ENCODE peak calls at places on chromosome 1, in four cellular contexts. L is endothelial cell; Y is GM23248; M is activated naive CD4-positive, alpha-beta T cell. E is an unnamed sample.

GRCh38 chr1:3909615-3910014 is 9.5 kb upstream of the C1orf174 start:
- DNase-seq in Y (no peak), L (no peak), M (no peak), E (no peak)

GRCh38 chr1:93607814-93608187 is 73.8 kb downstream of the BCAR3 start:
- DNase-seq in L (no peak), Y (peak; percentile 76), M (no peak), E (peak; percentile 73)

GRCh38 chr1:41954533-41954944 is 35.8 kb upstream of the HIVEP3 start:
- DNase-seq in L (no peak), M (no peak), Y (peak; percentile 83), E (peak; percentile 96)

GRCh38 chr1:910311-910880 is 13.3 kb upstream of the SAMD11 start:
- DNase-seq in M (no peak), L (no peak), Y (peak; percentile 50), E (no peak)

GRCh38 chr1:171226757-171227370 is 21.4 kb upstream of the FMO1 start:
- DNase-seq in L (peak; percentile 42), M (no peak), Y (peak; percentile 79), E (peak; percentile 77)

GRCh38 chr1:16195518-16195905 is 16.9 kb downstream of the ARHGEF19 start:
- DNase-seq in Y (no peak), L (no peak), M (no peak), E (no peak)

GRCh38 chr1:40032240-40032891 is 8.2 kb upstream of the CAP1 start:
- DNase-seq in L (peak; percentile 55), M (peak; percentile 10), Y (peak; percentile 81), E (peak; percentile 70)

GRCh38 chr1:44934786-44935185 is 51.6 kb downstream of the EIF2B3 start:
- DNase-seq in Y (no peak), L (no peak), M (no peak), E (no peak)

GRCh38 chr1:75338974-75339483 is 204.8 kb downstream of the LHX8 start:
- DNase-seq in L (no peak), Y (no peak), M (no peak), E (no peak)

GRCh38 chr1:173383341-173383740 is 93.8 kb upstream of the PRDX6 start:
- DNase-seq in L (no peak), Y (peak; percentile 40), M (no peak), E (no peak)

GRCh38 chr1:228978486-228979324 is 243.4 kb downstream of the RHOU start:
- DNase-seq in M (no peak), L (no peak), Y (peak; percentile 45), E (no peak)

GRCh38 chr1:9589144-9589718 is 520 bp downstream of the TMEM201 start:
- DNase-seq in Y (peak; percentile 67), L (no peak), M (no peak), E (peak; percentile 51)

GRCh38 chr1:10901091-10901893 is 104.8 kb upstream of the CASZ1 start:
- DNase-seq in Y (peak; percentile 70), M (no peak), L (no peak), E (no peak)

GRCh38 chr1:198523183-198523942 is 17.1 kb downstream of the ATP6V1G3 start:
- DNase-seq in Y (no peak), M (no peak), L (no peak), E (no peak)

GRCh38 chr1:204003536-204003935 is 69.4 kb upstream of the SOX13 start:
- DNase-seq in Y (no peak), M (no peak), L (no peak), E (no peak)

GRCh38 chr1:184792450-184792969 is 37.9 kb upstream of the EDEM3 start:
- DNase-seq in L (no peak), Y (peak; percentile 99), M (no peak), E (peak; percentile 100)

GRCh38 chr1:65509912-65510680 is 89.6 kb downstream of the LEPR start:
- DNase-seq in L (no peak), M (no peak), Y (peak; percentile 55), E (peak; percentile 81)

GRCh38 chr1:228938248-228938891 is 203.1 kb downstream of the RHOU start:
- DNase-seq in L (no peak), Y (no peak), M (no peak), E (no peak)

GRCh38 chr1:201731592-201731991 is 97.4 kb upstream of the IPO9 start:
- DNase-seq in M (no peak), L (no peak), Y (no peak), E (no peak)

GRCh38 chr1:35202048-35202719 is 9.2 kb upstream of the SFPQ start:
- DNase-seq in L (peak; percentile 78), M (peak; percentile 42), Y (peak; percentile 90), E (peak; percentile 87)

GRCh38 chr1:216119600-216119999 is 303.6 kb downstream of the USH2A start:
- DNase-seq in Y (peak; percentile 61), L (no peak), M (no peak), E (peak; percentile 57)

GRCh38 chr1:174060090-174060489 is 37.9 kb upstream of the RC3H1 start:
- DNase-seq in Y (peak; percentile 30), L (no peak), M (no peak), E (peak; percentile 90)

GRCh38 chr1:202571719-202572339 is 138.4 kb downstream of the SYT2 start:
- DNase-seq in L (peak; percentile 42), Y (peak; percentile 66), M (no peak), E (peak; percentile 63)

GRCh38 chr1:33575324-33575879 is 103.0 kb downstream of the ZSCAN20 start:
- DNase-seq in L (no peak), M (no peak), Y (no peak), E (no peak)

GRCh38 chr1:242139437-242139836 is 140.5 kb upstream of the MAP1LC3C start:
- DNase-seq in L (no peak), M (no peak), Y (no peak), E (no peak)

GRCh38 chr1:87410771-87411170 is 82.1 kb downstream of the LMO4 start:
- DNase-seq in M (no peak), L (no peak), Y (peak; percentile 22), E (no peak)

GRCh38 chr1:36773827-36774541 is 260.3 kb downstream of the GRIK3 start:
- DNase-seq in M (no peak), Y (no peak), L (no peak), E (no peak)

GRCh38 chr1:25106352-25106751 is 126.0 kb downstream of the SYF2 start:
- DNase-seq in Y (peak; percentile 33), L (no peak), M (no peak), E (peak; percentile 26)

GRCh38 chr1:29690156-29690555 is 453.8 kb downstream of the PTPRU start:
- DNase-seq in Y (no peak), M (no peak), L (no peak), E (no peak)

GRCh38 chr1:205396972-205397616 is 24.8 kb downstream of the LEMD1 start:
- DNase-seq in M (no peak), Y (peak; percentile 63), L (peak; percentile 35), E (peak; percentile 69)

GRCh38 chr1:171793656-171794055 is 12.2 kb downstream of the METTL13 start:
- DNase-seq in M (no peak), Y (peak; percentile 51), L (no peak), E (peak; percentile 28)

GRCh38 chr1:104592926-104593325 is 843.2 kb downstream of the AMY1C start:
- DNase-seq in L (no peak), M (no peak), Y (no peak), E (no peak)

GRCh38 chr1:167661527-167662436 is 31.8 kb downstream of the RCSD1 start:
- DNase-seq in L (no peak), M (no peak), Y (peak; percentile 98), E (peak; percentile 95)

GRCh38 chr1:86516366-86516765 is 30.5 kb upstream of the CLCA4 start:
- DNase-seq in L (no peak), M (no peak), Y (peak; percentile 16), E (peak; percentile 23)

GRCh38 chr1:242242983-242243382 is 244.1 kb upstream of the MAP1LC3C start:
- DNase-seq in L (no peak), M (no peak), Y (no peak), E (no peak)

GRCh38 chr1:13830616-13831280 is 130.8 kb downstream of the PRDM2 start:
- DNase-seq in L (no peak), M (no peak), Y (no peak), E (no peak)

GRCh38 chr1:201501812-201502510 is 5.0 kb downstream of the CSRP1 start:
- DNase-seq in L (no peak), Y (peak; percentile 1), M (no peak), E (no peak)

GRCh38 chr1:99808391-99809115 is 41.6 kb upstream of the AGL start:
- DNase-seq in Y (peak; percentile 95), L (peak; percentile 44), M (no peak), E (peak; percentile 90)